ENCODE peak calls at places on chromosomes 12 and 14, in ten cellular contexts. L is GM23248, M is right atrium auricular region, F is tibial artery, B is endodermal cell, E is GM12865, R is neural progenitor cell, U is SJCRH30, X is mammary epithelial cell, O is lung. D is an unnamed sample.

GRCh38 chr12:131390408-131391100 is 320.3 kb upstream of the SFSWAP start:
- DNase-seq in L (peak), M (no peak), F (no peak), B (peak), E (peak), R (peak), U (peak), X (no peak), O (no peak), D (no peak)

GRCh38 chr14:79325071-79325470 is 886.2 kb downstream of the DIO2 start:
- DNase-seq in L (no peak), M (no peak), F (no peak), B (no peak), E (no peak), R (no peak), U (no peak), X (no peak), O (peak), D (no peak)

GRCh38 chr14:55781046-55781445 is 201.0 kb downstream of the KTN1 start:
- DNase-seq in L (no peak), M (no peak), F (no peak), B (no peak), E (no peak), R (no peak), U (no peak), X (no peak), O (no peak), D (no peak)

GRCh38 chr14:55802986-55803431 is 223.0 kb downstream of the KTN1 start:
- DNase-seq in L (peak), M (no peak), F (no peak), B (no peak), E (no peak), R (no peak), U (no peak), X (peak), O (no peak), D (no peak)

GRCh38 chr14:103856105-103856504 is 8.7 kb upstream of the PPP1R13B start:
- DNase-seq in L (no peak), M (no peak), F (no peak), B (peak), E (no peak), R (peak), U (no peak), X (no peak), O (no peak), D (no peak)

GRCh38 chr12:41882144-41882805 is 262.4 kb downstream of the GXYLT1 start:
- DNase-seq in L (no peak), M (no peak), F (no peak), B (no peak), E (no peak), R (no peak), U (no peak), X (no peak), O (no peak), D (no peak)

GRCh38 chr14:77989441-77989891 is 180.7 kb upstream of the NRXN3 start:
- DNase-seq in L (no peak), M (no peak), F (no peak), B (peak), E (no peak), R (peak), U (peak), X (no peak), O (no peak), D (no peak)

GRCh38 chr12:3046441-3047200 is 30.6 kb upstream of the TSPAN9 start:
- DNase-seq in L (peak), M (peak), F (no peak), B (no peak), E (no peak), R (no peak), U (no peak), X (no peak), O (peak), D (no peak)

GRCh38 chr14:101563654-101564443 is 2.6 kb downstream of the DIO3 start:
- DNase-seq in L (no peak), M (no peak), F (no peak), B (peak), E (no peak), R (peak), U (no peak), X (no peak), O (no peak), D (no peak)

GRCh38 chr12:54526800-54527630 is 22.4 kb upstream of the PDE1B start:
- DNase-seq in L (peak), M (no peak), F (no peak), B (peak), E (peak), R (peak), U (peak), X (peak), O (no peak), D (no peak)

GRCh38 chr12:124586756-124587155 is 19.3 kb upstream of the NCOR2 start:
- DNase-seq in L (no peak), M (no peak), F (no peak), B (no peak), E (no peak), R (no peak), U (peak), X (no peak), O (no peak), D (no peak)

GRCh38 chr12:7130791-7131501 is 775 bp downstream of the CLSTN3 start:
- DNase-seq in L (peak), M (no peak), F (no peak), B (peak), E (peak), R (peak), U (peak), X (no peak), O (peak), D (no peak)

GRCh38 chr14:59629384-59630158 is 53.0 kb upstream of the CCDC175 start:
- DNase-seq in L (no peak), M (no peak), F (no peak), B (no peak), E (no peak), R (no peak), U (no peak), X (no peak), O (no peak), D (no peak)
- H3K4me3 ChIP-seq in L (no peak), M (no peak), F (peak), B (peak), E (no peak), R (peak), U (no peak), X (no peak), O (no peak), D (no peak)

GRCh38 chr12:73083736-73084135 is 811.6 kb downstream of the TRHDE start:
- DNase-seq in L (no peak), M (no peak), F (no peak), B (no peak), E (no peak), R (no peak), U (no peak), X (no peak), O (no peak), D (no peak)
- H3K4me3 ChIP-seq in L (no peak), M (no peak), F (no peak), B (no peak), E (no peak), R (no peak), U (no peak), X (no peak), O (no peak), D (no peak)

DNA sequence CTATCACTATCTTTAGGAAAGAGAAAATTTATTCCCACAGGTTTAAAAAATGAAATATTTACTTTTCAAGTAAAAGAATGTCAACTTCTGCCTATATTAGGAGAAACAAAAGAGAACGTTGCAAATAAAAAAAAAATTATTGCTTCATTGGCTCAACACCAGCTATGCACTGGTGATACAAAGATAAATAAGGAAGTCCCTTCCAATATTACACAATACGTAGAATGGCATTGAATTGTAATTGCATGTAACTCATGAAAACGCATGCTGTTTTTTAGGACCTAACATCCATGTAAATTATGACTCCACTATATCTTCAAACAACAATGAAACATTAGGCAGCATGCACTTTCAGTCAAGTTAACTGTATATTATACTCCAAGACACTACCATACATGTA is 56.4 kb upstream of the RERGL start:
- DNase-seq in L (peak), M (no peak), F (no peak), B (no peak), E (no peak), R (no peak), U (no peak), X (no peak), O (no peak), D (no peak)
- H3K4me3 ChIP-seq in L (peak), M (no peak), F (no peak), B (no peak), E (no peak), R (no peak), U (no peak), X (no peak), O (no peak), D (no peak)

DNA sequence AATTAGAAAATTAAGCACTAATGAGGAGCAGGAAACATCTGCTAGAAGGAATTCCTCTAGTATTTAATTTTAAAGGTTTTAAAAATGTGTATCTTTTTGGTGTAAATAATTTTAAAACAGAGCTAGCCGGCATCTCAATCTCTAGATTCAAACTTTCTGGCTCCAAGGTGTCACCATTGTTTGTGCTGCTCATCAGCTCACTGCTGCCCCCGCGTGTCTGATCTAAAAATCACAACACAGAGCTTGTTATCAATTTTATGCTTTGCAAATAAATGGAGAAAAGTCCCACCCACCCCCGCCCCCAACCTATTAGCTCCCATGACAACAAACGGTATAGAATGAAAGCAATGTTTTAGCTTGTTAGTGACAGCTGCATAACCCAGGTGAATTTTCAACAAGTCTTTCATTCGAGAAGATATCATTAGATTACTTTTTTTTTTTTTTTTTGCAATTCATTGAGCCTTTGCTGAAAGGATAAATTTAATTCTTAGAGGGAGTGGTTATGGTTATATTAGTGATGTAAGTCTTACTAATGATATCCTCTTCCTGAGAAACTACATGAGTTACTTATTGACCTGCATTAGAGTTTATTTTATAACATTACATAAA is 11.3 kb upstream of the ABHD12B start:
- DNase-seq in L (peak), M (peak), F (peak), B (peak), E (peak), R (peak), U (peak), X (peak), O (peak), D (no peak)
- H3K4me3 ChIP-seq in L (peak), M (peak), F (peak), B (no peak), E (peak), R (no peak), U (peak), X (peak), O (no peak), D (peak)

GRCh38 chr12:58034712-58035111 is 93.3 kb downstream of the ATP23 start:
- DNase-seq in L (no peak), M (no peak), F (no peak), B (no peak), E (no peak), R (no peak), U (no peak), X (no peak), O (no peak), D (no peak)
- H3K4me3 ChIP-seq in L (no peak), M (no peak), F (no peak), B (no peak), E (no peak), R (no peak), U (no peak), X (no peak), O (no peak), D (no peak)

DNA sequence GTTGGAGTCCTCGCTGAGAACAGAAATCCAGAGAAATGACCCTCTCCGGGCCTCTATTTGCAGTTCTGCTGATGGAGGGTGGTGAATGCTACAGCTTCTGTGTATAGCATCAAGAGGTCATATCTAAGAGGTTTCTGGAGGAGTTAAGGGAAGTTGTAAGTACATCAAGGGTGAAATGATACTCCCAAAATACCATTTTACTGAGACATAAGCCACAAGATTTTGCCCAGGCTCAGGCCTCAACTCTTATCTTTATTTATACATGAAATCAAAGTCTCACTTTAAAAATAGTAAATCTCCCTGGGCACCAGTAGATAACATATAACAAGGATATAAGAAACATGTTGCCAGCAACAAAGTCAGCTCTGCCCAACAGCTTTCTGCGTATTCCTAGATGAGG is 40.4 kb downstream of the NIN start:
- DNase-seq in L (peak), M (no peak), F (no peak), B (no peak), E (peak), R (no peak), U (no peak), X (no peak), O (no peak), D (no peak)
- H3K4me3 ChIP-seq in L (no peak), M (peak), F (no peak), B (no peak), E (peak), R (no peak), U (no peak), X (no peak), O (no peak), D (no peak)

GRCh38 chr14:100158566-100159106 is 809 bp downstream of the DEGS2 start:
- DNase-seq in L (no peak), M (no peak), F (no peak), B (no peak), E (no peak), R (peak), U (no peak), X (no peak), O (no peak), D (no peak)
- H3K4me3 ChIP-seq in L (peak), M (peak), F (peak), B (peak), E (no peak), R (peak), U (peak), X (no peak), O (no peak), D (no peak)

DNA sequence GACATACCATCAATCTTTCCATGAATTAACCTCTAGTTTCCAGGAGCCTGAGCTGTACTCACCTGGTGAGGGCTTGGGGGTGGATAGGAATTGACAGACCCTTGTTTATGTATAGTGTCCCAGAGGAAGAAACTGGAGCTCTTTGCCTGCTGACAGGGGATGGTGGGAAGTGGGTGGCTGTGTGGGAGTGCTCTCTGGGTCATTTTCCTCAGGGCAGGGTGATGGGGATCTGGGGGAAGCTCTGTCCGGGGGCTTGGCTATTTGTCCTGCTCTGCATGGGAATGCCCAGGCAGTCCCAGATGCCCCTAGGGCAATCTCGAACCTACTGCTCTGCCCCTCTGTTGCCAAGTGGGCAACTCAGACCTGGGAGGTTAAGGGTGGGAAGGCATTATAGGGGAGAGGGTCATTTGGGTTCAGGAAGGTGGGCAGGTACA is 21.8 kb upstream of the DHRS2 start:
- DNase-seq in L (no peak), M (no peak), F (no peak), B (no peak), E (no peak), R (no peak), U (no peak), X (no peak), O (no peak), D (no peak)
- H3K4me3 ChIP-seq in L (no peak), M (no peak), F (no peak), B (no peak), E (no peak), R (no peak), U (no peak), X (no peak), O (no peak), D (no peak)

DNA sequence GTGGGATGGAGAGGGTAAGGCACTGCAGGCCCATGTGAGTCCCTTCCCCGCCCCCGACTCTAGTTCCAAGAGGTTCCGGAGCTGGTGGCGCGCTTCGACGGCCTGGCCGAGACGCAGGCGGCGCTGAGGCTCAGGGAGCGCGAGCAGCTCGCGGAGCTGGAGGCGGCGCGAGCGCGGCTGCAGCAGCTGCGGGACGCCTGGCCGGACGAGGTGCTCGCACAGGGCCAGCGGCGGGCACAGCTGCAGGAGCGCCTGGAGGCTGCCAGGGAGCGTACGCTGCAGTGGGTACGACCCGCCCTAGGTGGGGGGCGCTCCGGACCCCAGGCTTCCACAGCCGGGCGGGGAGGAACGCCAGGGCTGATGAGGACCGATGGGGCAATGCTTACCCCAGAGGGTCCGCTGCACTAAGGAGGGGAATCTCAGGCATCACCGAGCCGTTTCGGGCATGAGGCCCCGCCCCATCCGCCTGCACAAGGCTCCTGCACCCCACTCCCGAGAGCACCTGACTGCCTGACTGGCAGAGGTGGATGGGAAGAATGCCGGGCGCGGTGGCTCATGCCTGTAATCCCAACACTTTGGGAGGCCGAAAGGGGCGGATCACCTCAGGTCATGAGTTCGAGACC is 4.9 kb downstream of the CFAP73 start:
- DNase-seq in L (peak), M (no peak), F (no peak), B (peak), E (no peak), R (peak), U (peak), X (no peak), O (no peak), D (no peak)
- H3K4me3 ChIP-seq in L (peak), M (peak), F (no peak), B (no peak), E (no peak), R (peak), U (no peak), X (no peak), O (no peak), D (peak)

GRCh38 chr12:95385646-95386045 is 88.3 kb upstream of the METAP2 start:
- DNase-seq in L (peak), M (no peak), F (no peak), B (no peak), E (no peak), R (no peak), U (peak), X (no peak), O (no peak), D (peak)

GRCh38 chr12:95385246-95385645 is 88.7 kb upstream of the METAP2 start:
- DNase-seq in L (peak), M (no peak), F (peak), B (no peak), E (no peak), R (peak), U (peak), X (peak), O (no peak), D (peak)

GRCh38 chr12:95384785-95385184 is 89.2 kb upstream of the METAP2 start:
- DNase-seq in L (no peak), M (no peak), F (no peak), B (no peak), E (no peak), R (no peak), U (no peak), X (no peak), O (no peak), D (no peak)

GRCh38 chr12:95390192-95390591 is 83.8 kb upstream of the METAP2 start:
- DNase-seq in L (no peak), M (no peak), F (no peak), B (peak), E (peak), R (no peak), U (peak), X (no peak), O (no peak), D (no peak)

GRCh38 chr12:95386056-95386455 is 87.9 kb upstream of the METAP2 start:
- DNase-seq in L (peak), M (no peak), F (no peak), B (no peak), E (no peak), R (no peak), U (no peak), X (no peak), O (no peak), D (no peak)
- H3K4me3 ChIP-seq in L (peak), M (peak), F (peak), B (no peak), E (no peak), R (no peak), U (peak), X (no peak), O (no peak), D (peak)